ENCODE peak calls at places on chromosomes 5 and 9, in six cellular contexts. U is K562, M is HepG2, Y is A549, C is upper lobe of left lung, F is GM12878. S is an unnamed sample.
A peak's percentile ranks its signal among the peaks of the same experiment; 100 is the strongest.

GRCh38 chr5:143585970-143586369 is 182.5 kb upstream of the NR3C1 start:
- ATAC-seq in U (peak; percentile 86), M (no peak), Y (peak; percentile 43), C (no peak), F (no peak), S (no peak)

GRCh38 chr5:132223861-132224260 is 3.8 kb downstream of the P4HA2 start:
- ATAC-seq in U (no peak), M (no peak), Y (no peak), C (no peak), F (no peak), S (no peak)

GRCh38 chr5:112738180-112738560 is 485 bp downstream of the APC start:
- ATAC-seq in U (peak; percentile 60), M (peak; percentile 62), Y (peak; percentile 55), C (peak; percentile 41), F (peak; percentile 53), S (peak; percentile 5)

GRCh38 chr5:74625742-74626241 is 14.7 kb downstream of the ENC1 start:
- ATAC-seq in U (no peak), M (peak; percentile 82), Y (peak; percentile 46), C (no peak), F (no peak), S (no peak)

GRCh38 chr5:87069974-87070608 is 197.6 kb upstream of the RASA1 start:
- ATAC-seq in U (peak; percentile 87), M (peak; percentile 46), Y (peak; percentile 69), C (peak; percentile 67), F (peak; percentile 86), S (no peak)

GRCh38 chr9:20112367-20112766 is 323.5 kb upstream of the SLC24A2 start:
- ATAC-seq in U (no peak), M (no peak), Y (no peak), C (no peak), F (no peak), S (no peak)

GRCh38 chr5:109857405-109858031 is 167.8 kb downstream of the MAN2A1 start:
- ATAC-seq in U (no peak), M (no peak), Y (no peak), C (no peak), F (no peak), S (no peak)

GRCh38 chr9:96514108-96514824 is 64.3 kb downstream of the HABP4 start:
- ATAC-seq in U (no peak), M (no peak), Y (no peak), C (peak; percentile 88), F (no peak), S (peak; percentile 71)

GRCh38 chr5:139686356-139686918 is 38.3 kb downstream of the CXXC5 start:
- ATAC-seq in U (no peak), M (no peak), Y (no peak), C (no peak), F (no peak), S (no peak)

GRCh38 chr5:139685886-139686285 is 37.7 kb downstream of the CXXC5 start:
- ATAC-seq in U (no peak), M (no peak), Y (no peak), C (no peak), F (no peak), S (no peak)

GRCh38 chr5:139684350-139684880 is 36.3 kb downstream of the CXXC5 start:
- ATAC-seq in U (peak; percentile 16), M (no peak), Y (no peak), C (no peak), F (peak; percentile 16), S (no peak)

GRCh38 chr5:139683295-139684271 is 35.4 kb downstream of the CXXC5 start:
- ATAC-seq in U (no peak), M (no peak), Y (no peak), C (no peak), F (no peak), S (no peak)

DNA sequence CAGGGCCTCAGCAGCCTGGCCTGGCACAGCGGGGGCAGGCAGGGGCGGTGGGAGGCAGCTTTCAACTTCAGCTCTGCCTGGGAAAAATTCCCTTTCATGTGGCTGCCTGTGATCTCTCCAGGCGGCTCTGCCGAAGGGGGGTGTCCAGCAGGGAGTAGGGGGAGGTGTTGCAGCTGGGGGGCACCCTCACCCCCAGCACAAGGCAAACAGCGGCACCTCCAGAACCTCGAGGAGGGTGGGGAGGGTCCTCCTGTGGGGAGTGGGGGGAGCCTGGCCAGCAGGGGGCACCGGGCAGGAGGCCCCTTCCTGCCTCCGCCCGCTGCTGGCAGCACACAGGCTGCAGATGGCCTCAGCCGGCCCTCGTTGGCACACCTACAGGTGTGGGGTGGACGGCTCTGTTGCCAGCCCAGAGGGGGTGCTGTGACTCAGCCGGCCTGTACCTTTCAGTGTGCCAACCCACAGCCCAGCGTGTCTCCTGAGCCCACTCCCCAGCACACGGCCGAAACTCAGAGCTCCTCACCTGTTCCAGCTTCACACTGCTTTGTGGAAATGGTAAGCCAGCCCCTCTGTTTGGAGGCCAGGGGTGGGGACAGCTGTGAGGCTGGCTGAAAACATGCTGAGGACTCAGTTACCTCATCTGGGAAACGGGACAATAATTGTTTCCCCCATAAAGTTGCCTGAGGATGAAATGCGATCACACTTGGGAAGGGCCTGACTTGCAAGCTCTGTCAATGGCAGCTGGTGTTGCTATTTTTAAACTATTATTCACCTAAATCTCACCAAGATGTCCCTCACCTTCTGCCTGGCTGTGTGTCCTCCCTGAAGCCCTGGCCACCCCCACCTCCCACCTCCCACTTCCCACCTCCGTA is 37.0 kb downstream of the CXXC5 start:
- ATAC-seq in U (peak; percentile 2), M (peak; percentile 23), Y (peak; percentile 21), C (no peak), F (no peak), S (peak; percentile 44)
- TF ChIP-seq CTCF in U (peak; percentile 18), M (peak; percentile 67), Y (no peak), C (no peak), F (peak; percentile 21), S (no peak)

DNA sequence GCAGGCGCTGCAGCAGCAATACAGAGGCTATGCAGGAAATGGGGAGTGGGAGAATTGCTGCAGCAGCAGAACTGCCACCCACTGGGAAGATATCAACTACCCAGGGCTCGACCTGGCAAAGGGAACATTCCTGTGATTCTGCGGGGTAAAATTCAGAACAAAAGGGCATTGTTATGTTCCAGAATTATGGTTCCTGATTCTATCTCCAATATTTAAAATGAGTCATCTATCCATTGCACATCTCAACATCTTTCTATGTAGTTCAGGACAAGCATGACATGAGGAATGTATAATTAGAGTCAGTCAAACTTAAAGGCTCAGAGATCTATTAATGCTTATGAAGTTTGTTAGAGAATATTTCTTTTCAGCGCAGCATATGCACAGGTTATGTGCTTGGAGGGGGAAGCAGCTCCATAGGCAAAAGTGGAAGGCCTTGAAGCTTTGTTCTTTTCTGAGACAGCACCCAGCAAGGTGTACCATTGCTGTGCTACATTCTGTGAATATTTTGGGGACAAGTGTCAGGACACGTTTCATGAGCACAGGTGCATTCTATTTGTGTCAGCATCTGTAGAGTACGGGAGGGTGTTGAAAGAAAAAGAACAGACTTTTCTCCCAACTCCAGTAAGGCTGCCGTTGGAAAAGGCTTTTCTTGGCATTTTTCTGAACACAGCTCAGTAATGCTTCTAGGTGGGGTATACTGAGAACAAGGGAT is 395.6 kb upstream of the MPDZ start:
- ATAC-seq in U (no peak), M (no peak), Y (no peak), C (no peak), F (no peak), S (no peak)
- H3K27ac ChIP-seq in U (no peak overlapping the region), M (no peak overlapping the region), Y (no peak overlapping the region), C (no peak overlapping the region), F (no peak overlapping the region), S (no peak overlapping the region)

GRCh38 chr5:58542709-58543108 is 40.2 kb upstream of the RAB3C start:
- ATAC-seq in U (no peak), M (no peak), Y (no peak), C (no peak), F (no peak), S (no peak)
- TF ChIP-seq EP300 in U (no peak), M (no peak), Y (no peak), C (no peak), F (no peak), S (no peak)

GRCh38 chr5:180093241-180093640 is 21.7 kb upstream of the RNF130 start:
- ATAC-seq in U (no peak), M (no peak), Y (no peak), C (no peak), F (no peak), S (no peak)

GRCh38 chr5:180093651-180094382 is 22.3 kb upstream of the RNF130 start:
- ATAC-seq in U (peak; percentile 94), M (no peak), Y (no peak), C (peak; percentile 56), F (no peak), S (no peak)

GRCh38 chr5:180088561-180088960 is 17.0 kb upstream of the RNF130 start:
- ATAC-seq in U (no peak), M (no peak), Y (no peak), C (no peak), F (no peak), S (no peak)

GRCh38 chr5:180090098-180090768 is 18.7 kb upstream of the RNF130 start:
- ATAC-seq in U (peak; percentile 84), M (peak; percentile 82), Y (peak; percentile 94), C (peak; percentile 97), F (peak; percentile 89), S (peak; percentile 90)

DNA sequence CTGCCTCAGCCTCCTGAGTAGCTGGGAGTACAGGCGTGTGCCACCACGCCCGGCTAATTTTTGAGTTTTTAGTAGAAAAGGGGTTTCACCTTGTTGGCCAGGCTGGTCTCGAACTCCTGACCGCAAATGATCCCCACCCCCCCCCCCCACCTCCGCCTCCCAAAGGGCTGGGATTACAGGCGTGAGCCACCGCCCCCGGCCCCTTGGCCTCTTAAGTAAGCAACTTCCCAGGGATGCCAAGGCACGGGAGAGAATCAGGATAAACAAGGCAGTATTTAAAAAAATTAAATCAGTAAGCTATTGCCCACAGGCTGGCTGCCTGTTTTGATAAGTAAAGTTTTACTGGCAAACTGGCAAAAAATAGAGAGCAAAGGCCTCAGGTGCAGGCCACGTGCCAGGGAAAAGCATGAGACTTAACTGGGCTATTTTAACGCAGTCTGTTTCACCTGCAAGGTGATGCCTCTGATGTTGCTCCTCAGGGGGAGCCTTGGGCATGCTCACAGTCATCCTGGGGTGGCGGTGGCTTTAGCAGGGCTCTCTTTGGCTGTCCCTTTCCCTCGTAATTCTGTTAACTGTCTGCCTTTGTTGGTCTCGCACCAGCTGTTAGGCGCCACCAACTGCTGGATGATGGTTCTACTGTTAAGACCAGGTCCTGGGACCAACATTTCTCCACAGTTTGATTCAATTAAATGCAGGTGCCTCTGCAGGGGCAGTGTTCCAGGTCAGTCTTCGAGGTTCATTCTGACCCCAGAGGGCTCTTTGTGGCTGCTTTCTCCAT is 19.4 kb upstream of the RNF130 start:
- ATAC-seq in U (peak; percentile 42), M (peak; percentile 82), Y (peak; percentile 74), C (no peak), F (peak; percentile 53), S (no peak)
- TF ChIP-seq CTCF in U (peak; percentile 52), M (peak; percentile 69), Y (peak; percentile 41), C (no peak), F (no peak), S (no peak)

GRCh38 chr9:38385896-38386295 is 6.6 kb upstream of the ALDH1B1 start:
- ATAC-seq in U (no peak), M (no peak), Y (no peak), C (no peak), F (no peak), S (no peak)
- H3K27ac ChIP-seq in U (no peak overlapping the region), M (peak overlapping the region; percentile 80), Y (no peak overlapping the region), C (no peak overlapping the region), F (no peak overlapping the region), S (peak overlapping the region; percentile 93)

S was measured in gastroesophageal sphincter.